ENCODE peak calls at places on chromosomes 13 and 19, in four cellular contexts. One of them, this sample, is unnamed. For H3K4me1, the result is how much of the 10 kb centered on the place peaks cover.

GRCh38 chr13:113022391-113023216 is 53.6 kb downstream of the MCF2L start:
- DNase-seq in aorta: no peak
- DNase-seq in upper lobe of right lung: no peak
- DNase-seq in Peyer's patch: no peak
- DNase-seq in this sample: no peak

GRCh38 chr13:56561327-56561726 is 579.4 kb upstream of the PRR20A start:
- DNase-seq in upper lobe of right lung: no peak
- DNase-seq in Peyer's patch: no peak
- DNase-seq in aorta: no peak
- DNase-seq in this sample: no peak

GRCh38 chr19:5049561-5049960 is 80.6 kb downstream of the KDM4B start:
- DNase-seq in upper lobe of right lung: no peak
- DNase-seq in aorta: no peak
- DNase-seq in Peyer's patch: no peak
- DNase-seq in this sample: no peak

GRCh38 chr13:26184791-26185250 is 37.3 kb downstream of the RNF6 start:
- DNase-seq in Peyer's patch: peak
- DNase-seq in upper lobe of right lung: no peak
- DNase-seq in aorta: no peak
- DNase-seq in this sample: peak

GRCh38 chr19:3979674-3980352 is 5.5 kb downstream of the EEF2 start:
- DNase-seq in upper lobe of right lung: no peak
- DNase-seq in Peyer's patch: no peak
- DNase-seq in aorta: no peak
- DNase-seq in this sample: no peak

GRCh38 chr19:5057860-5058259 is 88.9 kb downstream of the KDM4B start:
- DNase-seq in aorta: no peak
- DNase-seq in upper lobe of right lung: no peak
- DNase-seq in Peyer's patch: no peak
- DNase-seq in this sample: no peak

GRCh38 chr19:48713041-48713863 is 6.3 kb downstream of the MAMSTR start:
- DNase-seq in upper lobe of right lung: no peak
- DNase-seq in Peyer's patch: no peak
- DNase-seq in aorta: no peak
- DNase-seq in this sample: no peak

GRCh38 chr13:75901509-75901908 is 265.4 kb downstream of the LMO7 start:
- DNase-seq in aorta: no peak
- DNase-seq in upper lobe of right lung: no peak
- DNase-seq in Peyer's patch: no peak
- DNase-seq in this sample: no peak

GRCh38 chr19:46849610-46850009 is 1.0 kb downstream of the AP2S1 start:
- DNase-seq in aorta: no peak
- DNase-seq in upper lobe of right lung: no peak
- DNase-seq in Peyer's patch: no peak
- DNase-seq in this sample: no peak

GRCh38 chr13:25929816-25930215 is 122.0 kb downstream of the SHISA2 start:
- DNase-seq in upper lobe of right lung: no peak
- DNase-seq in aorta: no peak
- DNase-seq in Peyer's patch: no peak
- DNase-seq in this sample: no peak

GRCh38 chr19:2618611-2619010 is 83.9 kb downstream of the GNG7 start:
- DNase-seq in upper lobe of right lung: peak
- DNase-seq in Peyer's patch: no peak
- DNase-seq in aorta: no peak
- DNase-seq in this sample: peak

GRCh38 chr13:109156181-109156935 is 526.9 kb downstream of the MYO16 start:
- DNase-seq in aorta: peak
- DNase-seq in upper lobe of right lung: peak
- DNase-seq in Peyer's patch: no peak
- DNase-seq in this sample: no peak

GRCh38 chr13:31001647-31002046 is 69.2 kb downstream of the TEX26 start:
- DNase-seq in upper lobe of right lung: no peak
- DNase-seq in aorta: no peak
- DNase-seq in Peyer's patch: no peak
- DNase-seq in this sample: no peak

GRCh38 chr19:48029431-48029830 is 14.4 kb downstream of the CABP5 start:
- DNase-seq in aorta: no peak
- DNase-seq in upper lobe of right lung: no peak
- DNase-seq in Peyer's patch: no peak
- DNase-seq in this sample: no peak

GRCh38 chr19:13764101-13764807 is at the start of gene MRI1:
- DNase-seq in aorta: peak
- DNase-seq in upper lobe of right lung: peak
- DNase-seq in Peyer's patch: peak
- DNase-seq in this sample: peak

GRCh38 chr13:114067381-114067885 is 65.0 kb downstream of the RASA3 start:
- DNase-seq in Peyer's patch: peak
- DNase-seq in upper lobe of right lung: no peak
- DNase-seq in aorta: peak
- DNase-seq in this sample: peak

GRCh38 chr13:97568850-97569249 is 134.9 kb downstream of the RAP2A start:
- DNase-seq in aorta: no peak
- DNase-seq in Peyer's patch: no peak
- DNase-seq in upper lobe of right lung: no peak
- DNase-seq in this sample: no peak

GRCh38 chr19:44753932-44754742 is 5.6 kb downstream of the BCL3 start:
- DNase-seq in Peyer's patch: peak
- DNase-seq in upper lobe of right lung: peak
- DNase-seq in aorta: peak
- DNase-seq in this sample: peak

GRCh38 chr13:62040806-62041205 is 625.2 kb upstream of the PCDH20 start:
- DNase-seq in Peyer's patch: no peak
- DNase-seq in upper lobe of right lung: no peak
- DNase-seq in aorta: no peak
- DNase-seq in this sample: no peak

GRCh38 chr19:39481229-39481545 is 549 bp downstream of the TIMM50 start:
- DNase-seq in Peyer's patch: no peak
- DNase-seq in upper lobe of right lung: no peak
- DNase-seq in aorta: no peak
- DNase-seq in this sample: no peak

GRCh38 chr19:46697142-46697960 is 19.6 kb downstream of the PRKD2 start:
- DNase-seq in aorta: peak
- DNase-seq in upper lobe of right lung: peak
- DNase-seq in Peyer's patch: peak
- DNase-seq in this sample: no peak

GRCh38 chr19:876780-877314 is 16.1 kb downstream of the MED16 start:
- DNase-seq in upper lobe of right lung: no peak
- DNase-seq in aorta: no peak
- DNase-seq in Peyer's patch: no peak
- DNase-seq in this sample: no peak

GRCh38 chr19:3210347-3211017 is 14.0 kb upstream of the CELF5 start:
- DNase-seq in aorta: peak
- DNase-seq in Peyer's patch: peak
- DNase-seq in upper lobe of right lung: peak
- DNase-seq in this sample: peak

GRCh38 chr13:45456196-45456972 is 8.4 kb upstream of the COG3 start:
- DNase-seq in Peyer's patch: no peak
- DNase-seq in aorta: no peak
- DNase-seq in upper lobe of right lung: no peak
- DNase-seq in this sample: no peak

GRCh38 chr13:83796364-83796763 is 85.9 kb downstream of the SLITRK1 start:
- DNase-seq in Peyer's patch: no peak
- DNase-seq in aorta: no peak
- DNase-seq in upper lobe of right lung: no peak
- DNase-seq in this sample: no peak

GRCh38 chr13:28313579-28313978 is 175.2 kb downstream of the PAN3 start:
- DNase-seq in Peyer's patch: no peak
- DNase-seq in aorta: no peak
- DNase-seq in upper lobe of right lung: no peak
- DNase-seq in this sample: no peak

GRCh38 chr19:3366761-3367571 is 583 bp downstream of the NFIC start:
- DNase-seq in aorta: peak
- DNase-seq in Peyer's patch: no peak
- DNase-seq in upper lobe of right lung: peak
- DNase-seq in this sample: no peak

GRCh38 chr13:37715606-37716015 is 117.0 kb upstream of the POSTN start:
- DNase-seq in aorta: no peak
- DNase-seq in Peyer's patch: no peak
- DNase-seq in upper lobe of right lung: no peak
- DNase-seq in this sample: no peak

GRCh38 chr13:34156841-34157365 is 339.0 kb downstream of the RFC3 start:
- DNase-seq in Peyer's patch: peak
- DNase-seq in aorta: peak
- DNase-seq in upper lobe of right lung: peak
- DNase-seq in this sample: no peak

GRCh38 chr13:92054389-92054788 is 656.0 kb downstream of the GPC5 start:
- DNase-seq in Peyer's patch: no peak
- DNase-seq in aorta: no peak
- DNase-seq in upper lobe of right lung: no peak
- DNase-seq in this sample: no peak

GRCh38 chr13:52738719-52739467 is 727 bp downstream of the CNMD start:
- DNase-seq in aorta: no peak
- DNase-seq in upper lobe of right lung: peak
- DNase-seq in Peyer's patch: peak
- DNase-seq in this sample: peak
- H3K4me3 ChIP-seq in aorta: no peak
- H3K4me3 ChIP-seq in upper lobe of right lung: peak
- H3K4me3 ChIP-seq in Peyer's patch: peak
- H3K4me3 ChIP-seq in this sample: peak

GRCh38 chr13:43797869-43798268 is 11.1 kb upstream of the ENOX1 start:
- DNase-seq in aorta: no peak
- DNase-seq in Peyer's patch: no peak
- DNase-seq in upper lobe of right lung: no peak
- DNase-seq in this sample: no peak
- H3K27ac ChIP-seq in aorta: no peak
- H3K27ac ChIP-seq in Peyer's patch: no peak
- H3K27ac ChIP-seq in upper lobe of right lung: no peak
- H3K27ac ChIP-seq in this sample: no peak

DNA sequence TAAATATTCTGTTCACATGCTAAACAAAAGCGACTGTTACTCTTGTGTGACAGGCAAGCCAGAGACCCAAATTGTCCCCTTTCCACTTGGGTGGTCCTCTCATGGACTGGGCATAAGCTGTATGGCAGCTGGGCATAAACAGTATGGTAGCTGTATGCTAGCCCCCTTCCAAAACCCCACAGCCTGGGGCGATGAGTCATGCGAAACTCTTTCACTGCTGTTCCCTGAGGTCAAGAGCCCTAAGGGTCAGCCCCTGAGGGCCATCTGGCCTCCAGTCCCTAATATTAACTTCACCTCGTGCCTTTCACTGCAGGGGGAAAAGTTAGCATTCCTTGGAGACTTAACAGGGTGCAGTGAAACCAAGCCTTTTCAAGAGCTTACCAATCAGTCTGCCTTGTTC is 45.6 kb upstream of the ZNF562 start:
- DNase-seq in upper lobe of right lung: no peak
- DNase-seq in Peyer's patch: no peak
- DNase-seq in aorta: no peak
- DNase-seq in this sample: no peak
- H3K4me1 ChIP-seq in upper lobe of right lung: under half
- H3K4me1 ChIP-seq in Peyer's patch: under half
- H3K4me1 ChIP-seq in aorta: under half
- H3K4me1 ChIP-seq in this sample: under half

GRCh38 chr19:10292789-10293636 is 3.3 kb downstream of the ICAM5 start:
- DNase-seq in upper lobe of right lung: no peak
- DNase-seq in Peyer's patch: peak
- DNase-seq in aorta: no peak
- DNase-seq in this sample: peak

GRCh38 chr19:10294368-10294697 is 4.6 kb downstream of the ICAM5 start:
- DNase-seq in upper lobe of right lung: no peak
- DNase-seq in aorta: no peak
- DNase-seq in Peyer's patch: peak
- DNase-seq in this sample: no peak

GRCh38 chr19:10295847-10296591 is 6.3 kb downstream of the ICAM5 start:
- DNase-seq in aorta: no peak
- DNase-seq in Peyer's patch: peak
- DNase-seq in upper lobe of right lung: no peak
- DNase-seq in this sample: no peak

GRCh38 chr19:10293637-10294367 is 4.0 kb downstream of the ICAM5 start:
- DNase-seq in Peyer's patch: no peak
- DNase-seq in upper lobe of right lung: no peak
- DNase-seq in aorta: no peak
- DNase-seq in this sample: no peak

GRCh38 chr19:10295305-10295846 is 5.6 kb downstream of the ICAM5 start:
- DNase-seq in upper lobe of right lung: peak
- DNase-seq in Peyer's patch: peak
- DNase-seq in aorta: no peak
- DNase-seq in this sample: peak
- H3K4me3 ChIP-seq in upper lobe of right lung: peak
- H3K4me3 ChIP-seq in Peyer's patch: peak
- H3K4me3 ChIP-seq in aorta: no peak
- H3K4me3 ChIP-seq in this sample: peak

GRCh38 chr13:23500858-23501257 is 67.4 kb upstream of the SACS start:
- DNase-seq in Peyer's patch: no peak
- DNase-seq in upper lobe of right lung: no peak
- DNase-seq in aorta: no peak
- DNase-seq in this sample: no peak
- H3K27ac ChIP-seq in Peyer's patch: no peak
- H3K27ac ChIP-seq in upper lobe of right lung: no peak
- H3K27ac ChIP-seq in aorta: no peak
- H3K27ac ChIP-seq in this sample: no peak

GRCh38 chr13:80145291-80145690 is 195.6 kb downstream of the SPRY2 start:
- DNase-seq in Peyer's patch: no peak
- DNase-seq in upper lobe of right lung: no peak
- DNase-seq in aorta: no peak
- DNase-seq in this sample: no peak
- H3K4me1 ChIP-seq in Peyer's patch: under half
- H3K4me1 ChIP-seq in upper lobe of right lung: under half
- H3K4me1 ChIP-seq in aorta: under half
- H3K4me1 ChIP-seq in this sample: under half

GRCh38 chr13:24679686-24680085 is 522 bp upstream of the ATP12A start:
- DNase-seq in upper lobe of right lung: no peak
- DNase-seq in Peyer's patch: no peak
- DNase-seq in aorta: no peak
- DNase-seq in this sample: no peak
- H3K4me3 ChIP-seq in upper lobe of right lung: no peak
- H3K4me3 ChIP-seq in Peyer's patch: no peak
- H3K4me3 ChIP-seq in aorta: no peak
- H3K4me3 ChIP-seq in this sample: no peak